ENCODE peak calls at places on chromosomes 11 and 22, in six cellular contexts. L, V, S, F, E and D are unnamed samples.

GRCh38 chr11:19566583-19567379 is 145.9 kb upstream of the NAV2 start:
- DNase-seq in E (no peak), S (no peak), F (no peak), V (no peak), L (no peak), D (no peak)

GRCh38 chr11:34053161-34053686 is 1.7 kb downstream of the CAPRIN1 start:
- DNase-seq in S (peak; percentile 86), L (no peak), E (no peak), F (peak; percentile 67), V (peak; percentile 67), D (no peak)

GRCh38 chr11:102413497-102413896 is 39.1 kb downstream of the TMEM123 start:
- DNase-seq in V (no peak), F (no peak), E (no peak), S (no peak), L (no peak), D (no peak)

GRCh38 chr11:69813839-69814238 is 5.4 kb downstream of the FGF3 start:
- DNase-seq in S (no peak), V (no peak), L (no peak), E (no peak), F (no peak), D (no peak)

GRCh38 chr22:41913040-41913719 is 1.7 kb downstream of the SHISA8 start:
- DNase-seq in E (no peak), S (no peak), F (no peak), V (no peak), L (no peak), D (no peak)

GRCh38 chr11:35682230-35683195 is 19.9 kb downstream of the TRIM44 start:
- DNase-seq in E (no peak), V (no peak), F (no peak), L (no peak), S (no peak), D (no peak)

GRCh38 chr11:77039491-77040400 is 5.5 kb downstream of the B3GNT6 start:
- DNase-seq in V (peak; percentile 86), L (no peak), S (no peak), F (no peak), E (no peak), D (peak; percentile 28)

GRCh38 chr11:27319065-27319464 is 44.0 kb downstream of the CCDC34 start:
- DNase-seq in F (peak; percentile 48), E (peak; percentile 42), V (no peak), S (no peak), L (peak; percentile 39), D (no peak)

GRCh38 chr11:5548440-5548839 is at the start of gene OR52H1:
- DNase-seq in F (no peak), E (no peak), V (no peak), S (no peak), L (no peak), D (no peak)

GRCh38 chr11:77126861-77127673 is 979 bp upstream of the MYO7A start:
- DNase-seq in E (no peak), L (no peak), V (peak; percentile 89), S (peak; percentile 59), F (no peak), D (no peak)

GRCh38 chr22:32996276-32996675 is 61.9 kb downstream of the SYN3 start:
- DNase-seq in V (no peak), E (no peak), S (no peak), F (no peak), L (no peak), D (no peak)

GRCh38 chr11:67303132-67303988 is at the start of gene SSH3:
- DNase-seq in V (peak; percentile 69), E (no peak), S (no peak), L (peak; percentile 42), F (peak; percentile 56), D (peak; percentile 62)

GRCh38 chr11:10348650-10349280 is 43.9 kb downstream of the ADM start:
- DNase-seq in E (no peak), S (no peak), L (no peak), V (no peak), F (peak; percentile 15), D (no peak)

GRCh38 chr11:74710291-74710938 is 20.8 kb downstream of the CHRDL2 start:
- DNase-seq in V (no peak), E (no peak), F (no peak), S (peak; percentile 78), L (no peak), D (no peak)

GRCh38 chr11:64128255-64129006 is 37.5 kb downstream of the MACROD1 start:
- DNase-seq in S (no peak), L (no peak), F (no peak), E (no peak), V (no peak), D (no peak)

GRCh38 chr22:39501644-39502108 is 414 bp upstream of the MIEF1 start:
- DNase-seq in E (no peak), L (no peak), S (no peak), V (no peak), F (no peak), D (no peak)

GRCh38 chr11:130295657-130296056 is 19.1 kb downstream of the ZBTB44 start:
- DNase-seq in S (no peak), L (no peak), E (no peak), F (no peak), V (no peak), D (peak; percentile 33)

GRCh38 chr11:61019818-61020405 is 48.4 kb downstream of the CD6 start:
- DNase-seq in F (no peak), S (no peak), V (no peak), L (no peak), E (no peak), D (no peak)

GRCh38 chr11:10305964-10306918 is 1.4 kb downstream of the ADM start:
- DNase-seq in V (peak; percentile 65), L (no peak), S (no peak), E (no peak), F (no peak), D (no peak)

GRCh38 chr11:2178906-2179494 is 7.4 kb upstream of the TH start:
- DNase-seq in E (no peak), S (no peak), F (peak; percentile 32), V (no peak), L (peak; percentile 60), D (no peak)

GRCh38 chr11:72848846-72849466 is 34.7 kb downstream of the ATG16L2 start:
- DNase-seq in F (peak; percentile 29), S (peak; percentile 58), V (peak; percentile 57), L (no peak), E (no peak), D (peak; percentile 22)

GRCh38 chr11:7515544-7515943 is 1.7 kb downstream of the PPFIBP2 start:
- DNase-seq in L (no peak), V (no peak), E (no peak), F (peak; percentile 13), S (no peak), D (no peak)

GRCh38 chr11:7514099-7514725 is 413 bp downstream of the PPFIBP2 start:
- DNase-seq in S (no peak), L (no peak), F (no peak), E (no peak), V (no peak), D (no peak)

GRCh38 chr11:7512525-7513209 is 1.1 kb upstream of the PPFIBP2 start:
- DNase-seq in S (peak; percentile 10), V (no peak), L (no peak), E (no peak), F (peak; percentile 13), D (no peak)

GRCh38 chr11:7511405-7511804 is 2.4 kb upstream of the PPFIBP2 start:
- DNase-seq in L (no peak), S (no peak), V (no peak), E (no peak), F (peak; percentile 15), D (no peak)

GRCh38 chr11:7513210-7514098 is at the start of gene PPFIBP2:
- DNase-seq in F (peak; percentile 58), L (peak; percentile 40), E (no peak), V (peak; percentile 96), S (peak; percentile 72), D (peak; percentile 46)
- H3K9ac ChIP-seq in F (peak within 1 kb of the TSS; percentile 74), L (peak within 1 kb of the TSS; percentile 50), E (peak within 1 kb of the TSS; percentile 96), V (no peak within 1 kb of the TSS), S (peak within 1 kb of the TSS; percentile 51), D (peak within 1 kb of the TSS; percentile 76)

GRCh38 chr22:30502153-30502552 is 3.3 kb downstream of the SEC14L4 start:
- DNase-seq in S (no peak), V (no peak), E (no peak), L (no peak), F (no peak), D (no peak)

GRCh38 chr22:30500628-30501027 is 4.9 kb downstream of the SEC14L4 start:
- DNase-seq in F (no peak), E (no peak), V (no peak), L (no peak), S (no peak), D (no peak)

GRCh38 chr22:30506507-30506968 is 1.0 kb upstream of the SEC14L4 start:
- DNase-seq in E (no peak), L (no peak), V (no peak), S (peak; percentile 82), F (no peak), D (no peak)

GRCh38 chr22:30502911-30503310 is 2.6 kb downstream of the SEC14L4 start:
- DNase-seq in E (no peak), F (no peak), S (no peak), L (no peak), V (no peak), D (no peak)

GRCh38 chr22:30503551-30503950 is 1.9 kb downstream of the SEC14L4 start:
- DNase-seq in E (no peak), V (no peak), F (no peak), S (no peak), L (no peak), D (no peak)
- H3K27me3 ChIP-seq in E (no peaks in the 10 kb centered on the region), V (no peaks in the 10 kb centered on the region), F (no peaks in the 10 kb centered on the region), S (no peaks in the 10 kb centered on the region), L (no peaks in the 10 kb centered on the region), D (no peaks in the 10 kb centered on the region)

DNA sequence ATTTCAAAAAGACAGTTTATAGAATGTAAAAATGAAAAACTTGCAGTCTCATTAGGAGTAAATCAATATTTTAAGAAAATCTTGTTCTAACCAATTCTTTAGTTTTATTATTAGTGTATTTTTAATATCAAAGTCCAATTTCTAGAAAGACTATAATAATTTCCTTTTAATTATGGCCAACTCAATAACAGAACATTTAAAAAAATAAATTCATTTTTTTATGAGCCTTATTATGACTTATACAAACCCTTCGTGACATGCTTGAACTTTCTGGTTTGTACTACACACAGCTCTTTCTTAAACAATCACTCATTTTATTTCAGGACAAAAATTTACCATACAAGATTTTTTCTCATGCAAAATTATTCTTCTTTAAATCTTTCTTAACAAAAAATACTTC is 11.7 kb upstream of the MRGPRE start:
- DNase-seq in F (no peak), E (no peak), L (no peak), S (no peak), V (no peak), D (no peak)
- TF ChIP-seq ZNF274 in F (no peak), E (no peak), L (no peak), S (no peak), V (no peak), D (no peak)

GRCh38 chr11:128888034-128888985 is 2.8 kb upstream of the KCNJ5 start:
- DNase-seq in E (no peak), V (peak; percentile 59), S (no peak), L (no peak), F (no peak), D (no peak)

GRCh38 chr11:128891410-128891861 is 280 bp downstream of the KCNJ5 start:
- DNase-seq in V (peak; percentile 65), S (no peak), F (no peak), E (no peak), L (no peak), D (no peak)

GRCh38 chr11:128890543-128891409 is at the start of gene KCNJ5:
- DNase-seq in E (no peak), F (no peak), V (peak; percentile 77), L (no peak), S (no peak), D (no peak)

GRCh38 chr11:128890216-128890542 is 977 bp upstream of the KCNJ5 start:
- DNase-seq in S (no peak), F (no peak), V (peak; percentile 77), L (no peak), E (no peak), D (no peak)

GRCh38 chr11:128889657-128890213 is 1.4 kb upstream of the KCNJ5 start:
- DNase-seq in E (no peak), L (no peak), F (no peak), S (no peak), V (no peak), D (no peak)
- H3K9ac ChIP-seq in E (no peak overlapping the region), L (no peak overlapping the region), F (no peak overlapping the region), S (no peak overlapping the region), V (no peak overlapping the region), D (peak overlapping the region; percentile 8)